ENCODE peak calls at places on chromosomes 16 and 17, in eight cellular contexts. T is cardiac fibroblast, J is AG10803, S is bronchial epithelial cell, E is lower leg skin, A is adrenal gland, V is stomach, P is fibroblast of mammary gland. G is an unnamed sample.

GRCh38 chr17:41308251-41308917 is 725 bp downstream of the KRTAP16-1 start:
- DNase-seq in T (no peak), J (peak; percentile 46), S (peak; percentile 10), E (no peak), A (no peak), V (no peak), P (no peak), G (no peak)

GRCh38 chr17:40366076-40366860 is 1.7 kb upstream of the GJD3 start:
- DNase-seq in T (no peak), J (no peak), S (no peak), E (no peak), A (no peak), V (no peak), P (no peak), G (no peak)

GRCh38 chr17:17077861-17078732 is 35.8 kb downstream of the MPRIP start:
- DNase-seq in T (no peak), J (no peak), S (no peak), E (no peak), A (no peak), V (peak; percentile 57), P (no peak), G (peak; percentile 67)

GRCh38 chr17:410674-411401 is 58.2 kb upstream of the RPH3AL start:
- DNase-seq in T (peak; percentile 21), J (peak; percentile 36), S (no peak), E (no peak), A (no peak), V (no peak), P (peak; percentile 35), G (peak; percentile 14)

GRCh38 chr17:19744492-19744891 is 3.6 kb downstream of the ALDH3A1 start:
- DNase-seq in T (no peak), J (no peak), S (no peak), E (no peak), A (no peak), V (no peak), P (no peak), G (no peak)

GRCh38 chr17:32998111-32998892 is 6.7 kb downstream of the SPACA3 start:
- DNase-seq in T (peak; percentile 73), J (peak; percentile 71), S (peak; percentile 54), E (peak; percentile 63), A (peak; percentile 88), V (peak; percentile 87), P (peak; percentile 68), G (peak; percentile 62)

GRCh38 chr16:1206326-1206725 is 18.7 kb downstream of the TPSG1 start:
- DNase-seq in T (no peak), J (no peak), S (no peak), E (no peak), A (no peak), V (no peak), P (no peak), G (no peak)

GRCh38 chr17:78272181-78272913 is 40.9 kb downstream of the TMEM235 start:
- DNase-seq in T (peak; percentile 63), J (no peak), S (peak; percentile 96), E (peak; percentile 80), A (peak; percentile 72), V (peak; percentile 79), P (peak; percentile 79), G (peak; percentile 97)

GRCh38 chr17:77884019-77884418 is 74.5 kb upstream of the TNRC6C start:
- DNase-seq in T (no peak), J (no peak), S (no peak), E (no peak), A (peak; percentile 93), V (no peak), P (no peak), G (no peak)

GRCh38 chr17:18185832-18186231 is 2.2 kb downstream of the ALKBH5 start:
- DNase-seq in T (peak; percentile 54), J (no peak), S (no peak), E (no peak), A (no peak), V (no peak), P (peak; percentile 64), G (no peak)

GRCh38 chr16:55392701-55393100 is 68.7 kb downstream of the IRX6 start:
- DNase-seq in T (no peak), J (no peak), S (peak; percentile 75), E (no peak), A (no peak), V (no peak), P (peak; percentile 3), G (peak; percentile 23)

GRCh38 chr17:81064746-81065475 is 30.0 kb downstream of the BAIAP2 start:
- DNase-seq in T (peak; percentile 39), J (peak; percentile 58), S (peak; percentile 75), E (no peak), A (no peak), V (peak; percentile 64), P (peak; percentile 79), G (peak; percentile 87)

GRCh38 chr16:12086861-12087260 is 110.3 kb downstream of the SNX29 start:
- DNase-seq in T (no peak), J (no peak), S (peak; percentile 25), E (no peak), A (no peak), V (no peak), P (no peak), G (no peak)

GRCh38 chr17:68433911-68434503 is 23.3 kb downstream of the WIPI1 start:
- DNase-seq in T (no peak), J (no peak), S (no peak), E (no peak), A (peak; percentile 45), V (no peak), P (no peak), G (no peak)

DNA sequence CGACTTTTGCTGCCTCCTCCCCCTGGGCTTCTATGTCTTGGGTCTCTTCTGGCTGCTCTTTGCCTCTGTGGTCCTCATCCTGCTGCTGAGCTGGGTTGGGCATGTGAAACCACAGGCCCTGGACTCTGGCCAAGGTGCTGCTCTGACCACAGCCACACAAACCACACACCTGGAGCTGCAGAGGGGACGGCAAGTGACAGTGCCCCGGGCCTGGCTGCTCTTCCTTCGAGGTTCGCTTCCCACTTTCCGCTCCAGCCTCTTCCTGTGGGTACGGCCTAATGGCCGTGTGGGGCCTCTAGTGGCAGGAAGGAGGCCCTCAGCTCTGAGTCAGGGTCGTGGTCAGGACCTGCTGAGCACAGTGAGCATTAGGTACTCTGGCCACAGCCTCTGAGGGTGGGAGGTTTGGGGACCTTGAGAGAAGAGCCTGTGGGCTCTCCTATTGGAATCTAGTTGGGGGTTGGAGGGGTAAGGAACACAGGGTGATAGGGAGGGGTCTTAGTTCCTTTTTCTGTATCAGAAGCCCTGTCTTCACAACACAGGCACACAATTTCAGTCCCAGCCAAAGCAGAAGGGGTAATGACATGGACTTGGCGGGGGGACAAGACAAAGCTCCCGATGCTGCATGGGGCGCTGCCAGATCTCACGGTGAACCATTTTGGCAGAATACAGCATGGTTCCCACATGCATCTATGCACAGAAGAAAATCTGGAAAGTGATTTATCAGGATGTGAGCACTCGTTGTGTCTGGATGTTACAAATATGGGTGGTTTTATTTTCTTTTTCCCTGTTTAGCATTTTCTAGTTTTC is 2.3 kb downstream of the GP1BA start:
- DNase-seq in T (peak; percentile 45), J (peak; percentile 41), S (peak; percentile 41), E (no peak), A (no peak), V (peak; percentile 69), P (peak; percentile 55), G (peak; percentile 49)
- TF ChIP-seq CTCF in T (peak; percentile 40), J (peak; percentile 43), S (peak; percentile 43), E (no peak), A (no peak), V (no peak), P (peak; percentile 47), G (peak; percentile 21)

DNA sequence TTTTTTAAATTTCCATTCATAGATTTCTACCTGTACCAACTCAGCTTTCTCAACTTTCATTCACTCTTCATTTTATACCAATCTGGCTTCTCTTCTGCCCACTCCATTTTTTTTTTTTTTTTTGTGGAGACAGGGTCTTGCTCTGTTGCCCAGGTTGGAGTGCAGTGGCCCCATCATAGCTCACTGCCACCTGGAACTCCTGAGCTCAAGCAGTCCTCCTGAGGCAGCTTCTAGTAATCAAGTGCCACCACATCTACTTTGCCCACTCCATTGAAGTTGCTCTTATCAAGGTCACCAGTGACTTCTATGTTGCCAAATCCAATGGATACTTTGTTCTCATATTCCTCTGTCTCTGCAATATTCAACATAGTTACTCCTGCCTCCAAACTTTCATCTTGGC is 1.7 kb downstream of the SUPT6H start:
- DNase-seq in T (no peak), J (no peak), S (no peak), E (no peak), A (no peak), V (no peak), P (no peak), G (no peak)
- H3K4me3 ChIP-seq in T (no peak overlapping the region), J (peak overlapping the region; percentile 98), S (no peak overlapping the region), E (no peak overlapping the region), A (no peak overlapping the region), V (no peak overlapping the region), P (no peak overlapping the region), G (no peak overlapping the region)

DNA sequence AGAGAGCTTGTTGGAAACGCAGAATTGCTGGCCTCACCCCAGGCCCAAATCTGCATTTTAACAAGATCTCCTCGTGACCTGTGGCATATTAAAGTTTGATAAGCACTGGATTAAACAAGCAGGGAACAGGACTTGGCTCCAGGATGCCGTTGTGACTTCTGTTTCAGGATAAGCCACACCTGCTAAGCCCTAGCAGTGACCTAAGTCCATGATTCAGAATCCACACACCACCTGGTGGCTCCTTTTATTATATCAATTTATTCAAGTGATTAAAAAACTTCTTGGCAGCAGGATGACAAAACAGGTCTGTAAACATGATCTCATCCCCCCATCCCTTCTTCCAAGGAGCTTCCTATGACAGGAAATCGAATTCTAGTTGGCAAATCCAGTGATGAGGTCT is 9.1 kb downstream of the NAGPA start:
- DNase-seq in T (peak; percentile 42), J (no peak), S (peak; percentile 68), E (no peak), A (no peak), V (peak; percentile 73), P (peak; percentile 35), G (peak; percentile 70)
- TF ChIP-seq CTCF in T (peak; percentile 3), J (no peak), S (peak; percentile 38), E (no peak), A (peak; percentile 37), V (no peak), P (peak; percentile 10), G (peak; percentile 50)

GRCh38 chr17:64016248-64016784 is 4.1 kb downstream of the ICAM2 start:
- DNase-seq in T (no peak), J (no peak), S (no peak), E (no peak), A (peak; percentile 50), V (no peak), P (no peak), G (no peak)

GRCh38 chr17:64019486-64020067 is 856 bp downstream of the ICAM2 start:
- DNase-seq in T (no peak), J (no peak), S (no peak), E (no peak), A (peak; percentile 34), V (no peak), P (no peak), G (no peak)

GRCh38 chr17:64016974-64017373 is 3.5 kb downstream of the ICAM2 start:
- DNase-seq in T (no peak), J (no peak), S (no peak), E (no peak), A (no peak), V (no peak), P (no peak), G (no peak)

GRCh38 chr17:64017381-64017980 is 3.0 kb downstream of the ICAM2 start:
- DNase-seq in T (no peak), J (no peak), S (no peak), E (no peak), A (no peak), V (no peak), P (no peak), G (no peak)

DNA sequence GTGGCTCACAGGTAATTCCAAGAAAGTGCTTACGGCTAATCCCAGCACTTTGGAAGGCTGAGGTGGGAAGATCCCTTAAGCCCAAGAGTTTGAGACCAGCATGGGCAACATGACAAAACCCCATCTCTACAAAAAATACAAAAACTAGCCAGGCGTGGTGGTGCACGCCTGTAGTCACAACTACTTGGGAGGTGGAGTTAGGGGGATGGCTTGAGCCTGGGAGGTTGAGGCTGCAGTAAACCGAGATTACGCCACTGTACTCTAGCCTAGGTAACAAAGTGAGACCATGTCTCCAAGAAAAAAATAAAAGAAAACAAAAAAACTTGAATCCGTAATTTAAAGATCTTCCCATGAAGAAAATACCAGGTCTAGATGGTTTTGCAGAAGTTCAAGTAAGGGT is 5.0 kb downstream of the ICAM2 start:
- DNase-seq in T (no peak), J (no peak), S (no peak), E (no peak), A (peak; percentile 40), V (no peak), P (no peak), G (no peak)
- H3K4me3 ChIP-seq in T (no peak overlapping the region), J (no peak overlapping the region), S (no peak overlapping the region), E (no peak overlapping the region), A (no peak overlapping the region), V (no peak overlapping the region), P (no peak overlapping the region), G (no peak overlapping the region)

G was measured in epithelial cell of esophagus.